ENCODE peak calls at places on chromosomes 1 and 21, in five cellular contexts. One of them, this sample, is unnamed.

GRCh38 chr1:191892716-191893115 is 265.5 kb upstream of the RGS18 start:
- DNase-seq in aorta: no peak
- DNase-seq in CD4-positive, alpha-beta T cell: no peak
- DNase-seq in SK-MEL-5: no peak
- DNase-seq in right cardiac atrium: no peak
- DNase-seq in this sample: no peak

GRCh38 chr1:21313146-21313885 is 23.1 kb upstream of the ECE1 start:
- DNase-seq in SK-MEL-5: no peak
- DNase-seq in aorta: no peak
- DNase-seq in CD4-positive, alpha-beta T cell: no peak
- DNase-seq in right cardiac atrium: peak; percentile 69
- DNase-seq in this sample: no peak

GRCh38 chr1:167714851-167715652 is 6.7 kb upstream of the MPZL1 start:
- DNase-seq in SK-MEL-5: peak; percentile 91
- DNase-seq in CD4-positive, alpha-beta T cell: peak; percentile 85
- DNase-seq in right cardiac atrium: peak; percentile 77
- DNase-seq in aorta: peak; percentile 91
- DNase-seq in this sample: peak; percentile 92

GRCh38 chr1:101781437-101781836 is 215.3 kb downstream of the OLFM3 start:
- DNase-seq in right cardiac atrium: no peak
- DNase-seq in SK-MEL-5: no peak
- DNase-seq in CD4-positive, alpha-beta T cell: no peak
- DNase-seq in aorta: no peak
- DNase-seq in this sample: peak; percentile 90

GRCh38 chr1:93339171-93339697 is 6.5 kb upstream of the DR1 start:
- DNase-seq in aorta: no peak
- DNase-seq in right cardiac atrium: no peak
- DNase-seq in SK-MEL-5: no peak
- DNase-seq in CD4-positive, alpha-beta T cell: no peak
- DNase-seq in this sample: no peak

GRCh38 chr21:15841856-15842564 is 112.2 kb downstream of the USP25 start:
- DNase-seq in SK-MEL-5: no peak
- DNase-seq in right cardiac atrium: no peak
- DNase-seq in CD4-positive, alpha-beta T cell: no peak
- DNase-seq in aorta: no peak
- DNase-seq in this sample: peak; percentile 37

GRCh38 chr1:109726007-109726406 is 14.0 kb downstream of the GSTM5 start:
- DNase-seq in CD4-positive, alpha-beta T cell: no peak
- DNase-seq in right cardiac atrium: no peak
- DNase-seq in SK-MEL-5: no peak
- DNase-seq in aorta: no peak
- DNase-seq in this sample: no peak

GRCh38 chr1:119808491-119808890 is 2.8 kb downstream of the REG4 start:
- DNase-seq in aorta: no peak
- DNase-seq in CD4-positive, alpha-beta T cell: no peak
- DNase-seq in right cardiac atrium: no peak
- DNase-seq in SK-MEL-5: no peak
- DNase-seq in this sample: no peak

GRCh38 chr1:10265027-10265426 is 54.7 kb downstream of the KIF1B start:
- DNase-seq in aorta: no peak
- DNase-seq in SK-MEL-5: no peak
- DNase-seq in CD4-positive, alpha-beta T cell: no peak
- DNase-seq in right cardiac atrium: no peak
- DNase-seq in this sample: no peak

GRCh38 chr1:202235856-202236837 is 42.5 kb downstream of the LGR6 start:
- DNase-seq in SK-MEL-5: peak; percentile 89
- DNase-seq in CD4-positive, alpha-beta T cell: peak; percentile 52
- DNase-seq in aorta: peak; percentile 92
- DNase-seq in right cardiac atrium: no peak
- DNase-seq in this sample: peak; percentile 90

GRCh38 chr1:81467433-81467832 is 333.3 kb upstream of the ADGRL2 start:
- DNase-seq in right cardiac atrium: no peak
- DNase-seq in CD4-positive, alpha-beta T cell: no peak
- DNase-seq in aorta: no peak
- DNase-seq in SK-MEL-5: no peak
- DNase-seq in this sample: no peak

GRCh38 chr1:157418659-157419058 is 133.7 kb downstream of the FCRL5 start:
- DNase-seq in CD4-positive, alpha-beta T cell: no peak
- DNase-seq in right cardiac atrium: no peak
- DNase-seq in SK-MEL-5: no peak
- DNase-seq in aorta: no peak
- DNase-seq in this sample: no peak

GRCh38 chr1:65148548-65149390 is 766 bp downstream of the AK4 start:
- DNase-seq in CD4-positive, alpha-beta T cell: no peak
- DNase-seq in aorta: peak; percentile 85
- DNase-seq in SK-MEL-5: peak; percentile 19
- DNase-seq in right cardiac atrium: peak; percentile 60
- DNase-seq in this sample: peak; percentile 78

GRCh38 chr1:218748071-218748470 is 402.9 kb downstream of the TGFB2 start:
- DNase-seq in right cardiac atrium: no peak
- DNase-seq in aorta: no peak
- DNase-seq in SK-MEL-5: no peak
- DNase-seq in CD4-positive, alpha-beta T cell: no peak
- DNase-seq in this sample: no peak

GRCh38 chr21:43347461-43347860 is 79.5 kb downstream of the SIK1 start:
- DNase-seq in right cardiac atrium: no peak
- DNase-seq in SK-MEL-5: no peak
- DNase-seq in CD4-positive, alpha-beta T cell: no peak
- DNase-seq in aorta: no peak
- DNase-seq in this sample: no peak

GRCh38 chr1:72620453-72620852 is 338.1 kb upstream of the NEGR1 start:
- DNase-seq in right cardiac atrium: no peak
- DNase-seq in SK-MEL-5: no peak
- DNase-seq in aorta: no peak
- DNase-seq in CD4-positive, alpha-beta T cell: no peak
- DNase-seq in this sample: no peak

GRCh38 chr1:118788372-118788955 is 199.7 kb downstream of the TBX15 start:
- DNase-seq in right cardiac atrium: no peak
- DNase-seq in aorta: peak; percentile 23
- DNase-seq in CD4-positive, alpha-beta T cell: no peak
- DNase-seq in SK-MEL-5: peak; percentile 0
- DNase-seq in this sample: peak; percentile 79

This sample was measured in A673.